ENCODE peak calls at places on chromosomes 2 and 18, in six cellular contexts. F, Q, H, S, O and T are unnamed samples. For H3K27me3 and H3K4me1, the result is how much of the 10 kb centered on the place peaks cover.

GRCh38 chr2:45466045-45466444 is 145.0 kb downstream of the SRBD1 start:
- DNase-seq in F (no peak), Q (no peak), H (no peak), S (no peak), O (no peak), T (no peak)

GRCh38 chr2:165144315-165144714 is 59.5 kb downstream of the SCN3A start:
- DNase-seq in F (no peak), Q (no peak), H (no peak), S (no peak), O (no peak), T (no peak)

GRCh38 chr2:55365303-55365702 is 54.4 kb downstream of the CCDC88A start:
- DNase-seq in F (no peak), Q (peak), H (no peak), S (peak), O (no peak), T (no peak)

GRCh38 chr2:232382331-232383225 is 4.0 kb downstream of the ALPP start:
- DNase-seq in F (no peak), Q (no peak), H (no peak), S (no peak), O (no peak), T (no peak)

GRCh38 chr2:24351981-24352380 is 8.4 kb downstream of the ITSN2 start:
- DNase-seq in F (no peak), Q (no peak), H (no peak), S (no peak), O (no peak), T (no peak)

GRCh38 chr2:135745545-135745944 is 3.9 kb downstream of the UBXN4 start:
- DNase-seq in F (no peak), Q (peak), H (no peak), S (peak), O (no peak), T (no peak)

GRCh38 chr2:146652311-146652710 is 1192.5 kb upstream of the ACVR2A start:
- DNase-seq in F (no peak), Q (peak), H (no peak), S (peak), O (no peak), T (no peak)

GRCh38 chr2:200089756-200090109 is 134.4 kb downstream of the MAIP1 start:
- DNase-seq in F (no peak), Q (no peak), H (no peak), S (no peak), O (no peak), T (no peak)

GRCh38 chr2:19786408-19787058 is 115.2 kb downstream of the TTC32 start:
- DNase-seq in F (peak), Q (peak), H (no peak), S (peak), O (no peak), T (peak)

GRCh38 chr2:100104718-100105677 is 37.4 kb downstream of the AFF3 start:
- DNase-seq in F (no peak), Q (peak), H (peak), S (peak), O (no peak), T (no peak)

GRCh38 chr18:3305933-3306332 is 44.0 kb downstream of the MYL12B start:
- DNase-seq in F (no peak), Q (peak), H (no peak), S (peak), O (no peak), T (no peak)

GRCh38 chr2:107712857-107713256 is 113.8 kb upstream of the RGPD4 start:
- DNase-seq in F (peak), Q (no peak), H (no peak), S (no peak), O (no peak), T (no peak)

GRCh38 chr18:77552945-77553344 is 303.3 kb downstream of the GALR1 start:
- DNase-seq in F (no peak), Q (no peak), H (no peak), S (no peak), O (no peak), T (no peak)

GRCh38 chr2:235215248-235215647 is 263.4 kb downstream of the SH3BP4 start:
- DNase-seq in F (no peak), Q (no peak), H (no peak), S (no peak), O (no peak), T (no peak)

GRCh38 chr18:908631-909621 is 4.3 kb downstream of the ADCYAP1 start:
- DNase-seq in F (no peak), Q (no peak), H (no peak), S (no peak), O (no peak), T (no peak)

GRCh38 chr2:184765048-184765881 is 166.9 kb downstream of the ZNF804A start:
- DNase-seq in F (no peak), Q (no peak), H (no peak), S (no peak), O (no peak), T (no peak)

GRCh38 chr18:63073481-63073880 is 246.1 kb downstream of the BCL2 start:
- DNase-seq in F (no peak), Q (no peak), H (no peak), S (no peak), O (no peak), T (peak)

GRCh38 chr18:54647176-54647575 is 56.1 kb downstream of the DYNAP start:
- DNase-seq in F (no peak), Q (peak), H (peak), S (peak), O (no peak), T (peak)

GRCh38 chr2:11157731-11158130 is 2.5 kb downstream of the SLC66A3 start:
- DNase-seq in F (no peak), Q (no peak), H (no peak), S (no peak), O (no peak), T (no peak)
- H3K27me3 ChIP-seq in F (under half), Q (under half), H (under half), S (under half), O (under half), T (under half)

GRCh38 chr18:22709288-22710060 is 223.7 kb upstream of the RBBP8 start:
- DNase-seq in F (no peak), Q (peak), H (no peak), S (peak), O (no peak), T (no peak)

GRCh38 chr18:22710628-22711380 is 222.3 kb upstream of the RBBP8 start:
- DNase-seq in F (no peak), Q (peak), H (no peak), S (peak), O (no peak), T (peak)

GRCh38 chr18:22713511-22713910 is 219.6 kb upstream of the RBBP8 start:
- DNase-seq in F (no peak), Q (peak), H (no peak), S (peak), O (no peak), T (no peak)

DNA sequence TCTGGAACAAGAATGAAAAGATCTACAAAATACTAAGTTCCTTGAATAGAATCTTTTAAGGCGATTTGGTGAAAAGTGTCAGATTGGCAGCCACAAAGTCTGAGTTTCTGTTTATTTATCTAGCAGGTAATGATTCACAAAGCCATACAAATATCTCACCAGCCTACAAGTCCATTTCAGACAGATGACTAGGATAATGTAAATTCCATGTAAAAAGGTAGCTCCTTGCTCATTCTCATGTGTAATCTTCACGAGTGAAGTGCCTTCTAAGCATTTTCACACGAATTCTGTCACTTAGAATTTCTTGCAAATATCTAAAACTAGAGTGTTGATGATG is 221.8 kb upstream of the RBBP8 start:
- DNase-seq in F (peak), Q (peak), H (no peak), S (no peak), O (no peak), T (no peak)
- H3K4me3 ChIP-seq in F (peak), Q (peak), H (no peak), S (peak), O (peak), T (peak)

DNA sequence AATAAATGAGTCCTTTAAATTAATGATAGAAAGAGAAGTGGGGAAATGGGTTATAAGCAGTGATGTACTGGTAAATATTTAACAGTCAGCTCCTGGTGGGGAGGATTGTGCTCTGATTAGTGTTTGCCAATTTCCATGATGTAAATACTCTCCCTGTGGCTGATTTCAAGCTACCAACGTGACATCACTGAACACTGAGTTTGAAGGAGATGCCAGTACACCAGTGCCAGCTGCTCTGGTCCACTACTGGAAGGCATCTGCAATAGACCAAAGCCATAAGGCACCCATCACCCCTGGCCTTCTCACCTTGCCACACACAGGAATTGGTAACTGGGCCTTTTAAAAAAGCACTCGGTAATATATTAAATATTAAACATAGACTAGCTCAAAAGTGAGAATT is 77.7 kb downstream of the TGOLN2 start:
- DNase-seq in F (no peak), Q (no peak), H (no peak), S (peak), O (no peak), T (no peak)
- H3K4me1 ChIP-seq in F (under half), Q (under half), H (under half), S (under half), O (under half), T (under half)

GRCh38 chr2:72929010-72929409 is 11.7 kb downstream of the EMX1 start:
- DNase-seq in F (no peak), Q (no peak), H (no peak), S (no peak), O (peak), T (no peak)

GRCh38 chr2:72927619-72928537 is 10.6 kb downstream of the EMX1 start:
- DNase-seq in F (no peak), Q (no peak), H (no peak), S (no peak), O (peak), T (no peak)

GRCh38 chr2:72926368-72926767 is 9.0 kb downstream of the EMX1 start:
- DNase-seq in F (no peak), Q (no peak), H (no peak), S (no peak), O (no peak), T (no peak)

GRCh38 chr2:72925328-72925943 is 8.1 kb downstream of the EMX1 start:
- DNase-seq in F (no peak), Q (no peak), H (no peak), S (no peak), O (peak), T (no peak)

GRCh38 chr2:72927066-72927465 is 9.7 kb downstream of the EMX1 start:
- DNase-seq in F (no peak), Q (no peak), H (no peak), S (no peak), O (no peak), T (no peak)
- H3K27me3 ChIP-seq in F (half or more), Q (half or more), H (half or more), S (half or more), O (half or more), T (under half)